ENCODE peak calls at places on chromosomes 12 and 14, in four cellular contexts. Q is A549, T is HepG2, R is ovary. S is an unnamed sample.

GRCh38 chr12:31928246-31929139 is 30.7 kb upstream of the RESF1 start:
- DNase-seq in Q (no peak), T (no peak), R (no peak), S (no peak)

GRCh38 chr14:55103005-55103640 is 25.9 kb upstream of the LGALS3 start:
- DNase-seq in Q (peak), T (peak), R (peak), S (peak)

GRCh38 chr12:26122681-26123481 is 2.0 kb downstream of the BHLHE41 start:
- DNase-seq in Q (peak), T (no peak), R (peak), S (peak)

GRCh38 chr12:69022674-69023073 is 89.7 kb upstream of the CPM start:
- DNase-seq in Q (no peak), T (no peak), R (no peak), S (no peak)

GRCh38 chr12:4157122-4157521 is 116.4 kb upstream of the CCND2 start:
- DNase-seq in Q (no peak), T (no peak), R (no peak), S (no peak)

GRCh38 chr12:50924439-50925341 is 27.7 kb upstream of the HIGD1C start:
- DNase-seq in Q (peak), T (peak), R (peak), S (peak)

GRCh38 chr14:85106491-85106890 is 423.5 kb upstream of the FLRT2 start:
- DNase-seq in Q (no peak), T (no peak), R (no peak), S (no peak)

GRCh38 chr12:122967151-122967550 is 888 bp upstream of the ABCB9 start:
- DNase-seq in Q (no peak), T (no peak), R (no peak), S (no peak)

GRCh38 chr12:96719671-96720362 is 187.2 kb upstream of the NEDD1 start:
- DNase-seq in Q (no peak), T (no peak), R (no peak), S (no peak)

GRCh38 chr14:32403688-32404087 is 74.6 kb downstream of the AKAP6 start:
- DNase-seq in Q (no peak), T (no peak), R (no peak), S (no peak)

GRCh38 chr14:75236897-75237296 is 41.7 kb upstream of the FOS start:
- DNase-seq in Q (no peak), T (no peak), R (no peak), S (no peak)

GRCh38 chr14:102503576-102504224 is 5.9 kb downstream of the ANKRD9 start:
- DNase-seq in Q (no peak), T (no peak), R (no peak), S (no peak)

GRCh38 chr14:32203928-32204357 is 874 bp upstream of the RNU6-8 start:
- DNase-seq in Q (peak), T (peak), R (peak), S (no peak)

GRCh38 chr14:65791551-65791981 is 379.0 kb downstream of the FUT8 start:
- DNase-seq in Q (peak), T (no peak), R (no peak), S (no peak)

GRCh38 chr12:130115646-130116045 is 46.6 kb upstream of the FZD10 start:
- DNase-seq in Q (no peak), T (no peak), R (no peak), S (no peak)

GRCh38 chr14:79011091-79011919 is 841.1 kb downstream of the NRXN3 start:
- DNase-seq in Q (peak), T (peak), R (no peak), S (peak)

GRCh38 chr12:15194947-15195346 is 26.3 kb downstream of the RERG start:
- DNase-seq in Q (no peak), T (no peak), R (no peak), S (no peak)

GRCh38 chr12:111636209-111636928 is 37.3 kb upstream of the ATXN2 start:
- DNase-seq in Q (no peak), T (peak), R (peak), S (peak)

GRCh38 chr12:113155641-113156040 is 6.1 kb downstream of the CFAP73 start:
- DNase-seq in Q (no peak), T (no peak), R (no peak), S (no peak)

GRCh38 chr12:53268637-53269562 is 801 bp downstream of the ESPL1 start:
- DNase-seq in Q (no peak), T (no peak), R (no peak), S (no peak)

GRCh38 chr12:57127710-57128518 is at the start of gene LRP1:
- DNase-seq in Q (peak), T (peak), R (peak), S (peak)

GRCh38 chr14:23008836-23009235 is 1.1 kb downstream of the C14orf93 start:
- DNase-seq in Q (no peak), T (no peak), R (no peak), S (no peak)

GRCh38 chr12:538731-539539 is 79.2 kb downstream of the B4GALNT3 start:
- DNase-seq in Q (peak), T (no peak), R (no peak), S (peak)

GRCh38 chr12:63937381-63938168 is 93.1 kb downstream of the SRGAP1 start:
- DNase-seq in Q (no peak), T (no peak), R (no peak), S (no peak)

GRCh38 chr12:34607520-34608195 is 585.4 kb downstream of the ALG10 start:
- DNase-seq in Q (no peak), T (no peak), R (no peak), S (no peak)

GRCh38 chr14:76271371-76271770 is 104.6 kb upstream of the ESRRB start:
- DNase-seq in Q (no peak), T (no peak), R (no peak), S (no peak)

GRCh38 chr12:48794870-48795269 is 6.0 kb upstream of the ADCY6 start:
- DNase-seq in Q (no peak), T (no peak), R (no peak), S (no peak)

GRCh38 chr14:79408696-79409095 is 802.6 kb downstream of the DIO2 start:
- DNase-seq in Q (no peak), T (no peak), R (no peak), S (no peak)

GRCh38 chr14:66717571-66718140 is 209.7 kb downstream of the GPHN start:
- DNase-seq in Q (no peak), T (no peak), R (no peak), S (no peak)

GRCh38 chr12:51869490-51869865 is 18.4 kb upstream of the ANKRD33 start:
- DNase-seq in Q (no peak), T (no peak), R (no peak), S (no peak)

GRCh38 chr12:106898001-106898966 is 57.4 kb upstream of the TMEM263 start:
- DNase-seq in Q (no peak), T (no peak), R (no peak), S (no peak)

GRCh38 chr14:64026600-64026999 is 173.8 kb downstream of the SYNE2 start:
- DNase-seq in Q (no peak), T (no peak), R (no peak), S (no peak)

GRCh38 chr12:92597118-92597517 is 105.7 kb upstream of the PLEKHG7 start:
- DNase-seq in Q (no peak), T (no peak), R (no peak), S (no peak)

DNA sequence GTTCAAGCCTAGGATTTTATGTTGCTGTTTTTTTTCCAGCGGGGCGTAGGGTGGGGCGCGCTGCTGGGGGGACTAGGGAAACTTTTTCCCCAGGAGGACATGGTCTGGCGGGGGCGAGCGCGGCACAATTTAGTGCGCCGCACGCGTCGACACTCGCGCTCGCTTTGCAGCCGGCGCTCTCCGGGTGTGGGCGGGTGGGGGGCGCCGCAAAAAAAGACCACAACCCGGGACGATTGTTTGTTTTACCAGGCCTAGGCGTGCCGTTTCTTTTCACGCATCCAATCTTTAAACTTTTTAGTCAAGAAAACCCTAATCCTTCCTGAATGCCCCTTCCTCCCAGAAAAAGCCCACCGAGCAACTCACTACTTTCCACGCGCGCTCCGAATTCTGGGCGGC is 865 bp upstream of the ZFP36L1 start:
- DNase-seq in Q (no peak), T (no peak), R (no peak), S (no peak)
- TF ChIP-seq POLR2A in Q (peak), T (no peak), R (no peak), S (no peak)

DNA sequence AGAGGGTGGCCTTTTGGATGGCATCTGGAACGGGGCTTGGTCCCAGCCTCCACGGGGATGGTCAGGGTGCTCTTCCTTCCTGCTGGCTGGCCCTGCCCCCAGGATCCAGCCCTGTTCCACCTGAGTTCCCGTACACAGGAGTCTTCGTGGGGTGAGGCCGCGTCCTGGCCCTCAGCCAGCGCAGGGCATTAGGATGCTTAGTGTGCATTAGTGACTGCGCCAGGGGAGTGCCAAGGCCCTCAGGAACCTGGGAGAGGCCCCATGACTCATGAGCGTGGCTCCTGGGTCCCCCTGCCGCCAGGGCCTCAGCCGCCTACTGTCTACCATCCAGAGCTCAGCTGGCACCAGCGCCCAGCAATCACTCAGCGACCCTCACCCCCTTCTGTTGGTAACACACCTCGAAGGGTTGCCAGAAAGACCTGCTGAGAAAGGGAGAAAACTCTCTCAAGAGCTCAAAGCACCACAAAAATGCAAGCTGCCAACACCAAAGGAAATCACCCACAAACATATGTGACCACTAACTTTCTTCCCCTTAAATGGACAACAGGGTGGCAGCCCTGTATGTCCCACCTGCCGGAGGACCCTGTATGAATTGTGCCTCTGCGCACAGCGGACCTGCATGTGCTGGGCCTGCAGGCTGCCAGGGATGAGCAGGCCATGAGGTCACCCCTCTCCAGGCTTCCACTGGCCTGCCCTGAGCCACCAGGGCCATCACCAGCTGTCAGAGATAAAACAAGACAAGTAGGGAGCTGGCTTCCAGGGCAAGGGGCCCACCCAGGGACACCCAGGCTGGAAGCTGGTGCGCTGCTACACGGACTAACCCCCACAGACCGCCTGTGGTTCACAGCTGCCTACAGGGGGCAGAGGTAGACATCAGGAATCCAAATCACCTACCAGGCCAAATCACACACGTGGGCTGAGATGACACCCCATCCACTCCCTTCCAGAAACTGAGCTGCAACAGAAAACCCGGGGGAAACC is 28.7 kb downstream of the CCDC85C start:
- DNase-seq in Q (peak), T (peak), R (peak), S (no peak)
- TF ChIP-seq EP300 in Q (peak), T (no peak), R (no peak), S (no peak)

DNA sequence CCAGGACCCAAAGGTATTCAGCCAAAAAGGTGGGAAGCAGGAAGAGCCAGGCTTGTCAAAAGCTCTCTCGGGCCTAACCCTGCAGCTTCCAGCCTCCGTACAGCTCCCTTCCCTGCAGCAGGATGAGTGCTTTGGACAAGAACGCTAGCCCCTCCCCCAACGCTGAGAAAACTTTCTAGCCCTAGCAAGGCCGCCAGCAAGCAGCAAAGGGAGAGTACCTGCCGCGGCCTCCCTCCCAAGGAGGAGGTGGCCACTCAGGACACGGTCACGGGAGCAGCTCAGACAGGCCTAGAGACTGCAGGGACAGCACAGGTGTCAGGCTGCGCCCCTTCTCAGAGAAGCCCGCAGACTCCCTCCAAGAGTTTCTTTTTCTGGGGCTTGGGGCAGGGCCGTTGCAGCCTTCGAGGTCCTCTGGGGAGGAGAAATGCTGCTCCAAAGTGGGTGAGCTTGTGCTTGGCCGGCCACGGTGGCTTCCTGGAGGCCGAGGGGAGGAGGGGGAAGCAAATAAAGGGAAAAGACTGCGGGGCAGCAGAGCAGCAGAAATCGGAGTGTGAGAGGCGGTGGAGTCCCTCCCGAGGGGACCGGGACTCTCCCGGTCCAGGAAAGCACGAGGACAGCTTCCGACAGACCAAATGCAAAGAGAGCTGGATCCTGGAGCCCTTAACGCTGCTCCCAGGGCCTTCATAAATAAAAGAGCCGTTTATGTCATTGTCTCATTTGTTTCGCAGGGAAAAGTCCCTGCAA is 4.0 kb upstream of the PNMA1 start:
- DNase-seq in Q (no peak), T (no peak), R (peak), S (no peak)
- TF ChIP-seq POLR2A in Q (no peak), T (no peak), R (no peak), S (no peak)

GRCh38 chr14:93800038-93800937 is 12.0 kb upstream of the PRIMA1 start:
- DNase-seq in Q (no peak), T (peak), R (no peak), S (no peak)

GRCh38 chr14:93797071-93797470 is 8.8 kb upstream of the PRIMA1 start:
- DNase-seq in Q (no peak), T (no peak), R (no peak), S (no peak)

GRCh38 chr14:93794756-93795155 is 6.5 kb upstream of the PRIMA1 start:
- DNase-seq in Q (no peak), T (no peak), R (no peak), S (no peak)

GRCh38 chr14:93797536-93797935 is 9.3 kb upstream of the PRIMA1 start:
- DNase-seq in Q (no peak), T (no peak), R (no peak), S (no peak)

GRCh38 chr14:93799617-93800016 is 11.3 kb upstream of the PRIMA1 start:
- DNase-seq in Q (no peak), T (peak), R (no peak), S (no peak)
- TF ChIP-seq EP300 in Q (no peak), T (no peak), R (no peak), S (no peak)

DNA sequence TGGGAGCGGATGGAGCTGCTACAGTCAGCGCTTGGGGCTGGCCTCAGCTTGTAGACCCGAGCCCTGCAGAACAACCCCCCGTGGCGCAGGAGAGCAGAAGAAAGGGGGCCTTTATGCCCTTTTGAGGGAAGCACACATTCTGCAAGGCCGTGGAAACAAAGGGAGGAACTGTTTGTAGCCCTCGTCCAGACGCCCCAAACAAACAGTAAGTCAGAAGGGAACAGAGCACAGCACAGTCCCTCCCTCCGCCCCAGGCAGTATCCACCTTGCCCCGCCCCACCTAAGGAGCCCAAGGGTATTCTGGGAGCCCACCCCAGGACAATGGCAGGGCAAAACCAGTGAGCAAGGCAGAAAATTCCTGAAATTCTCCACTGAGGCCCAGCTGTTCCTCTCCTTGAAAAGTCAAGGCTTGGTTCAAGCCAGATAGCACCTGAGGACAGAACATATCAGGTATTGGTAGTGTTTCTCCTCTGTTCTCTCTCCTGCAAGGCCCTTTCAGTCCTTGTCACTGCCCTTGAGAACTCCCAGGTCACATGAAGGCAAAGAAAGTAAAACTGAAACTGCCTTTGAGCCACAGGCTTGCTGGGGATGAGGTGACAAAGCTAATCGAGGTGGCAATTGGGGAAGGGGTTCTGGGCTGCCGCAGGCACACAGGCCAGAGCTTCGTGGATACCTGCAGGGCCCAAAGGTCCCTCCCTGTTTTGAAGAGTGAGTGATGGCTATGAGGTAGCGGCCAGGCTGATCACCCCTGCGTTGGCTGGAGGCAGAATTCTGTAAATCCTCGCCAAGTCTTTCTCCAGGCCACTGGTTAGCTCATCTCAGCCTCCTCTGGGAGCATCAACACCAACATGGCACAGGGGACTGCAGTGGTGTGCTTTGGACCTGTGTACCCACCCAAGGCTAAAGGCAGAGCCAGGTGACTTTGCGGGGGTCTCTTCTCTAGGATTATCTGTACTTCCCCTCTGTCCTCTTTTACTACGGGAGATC is 499 bp downstream of the DGLUCY start:
- DNase-seq in Q (no peak), T (peak), R (no peak), S (peak)
- TF ChIP-seq POLR2A in Q (peak), T (peak), R (no peak), S (peak)

GRCh38 chr14:35285991-35286564 is 6.1 kb upstream of the PSMA6 start:
- DNase-seq in Q (no peak), T (no peak), R (no peak), S (no peak)

GRCh38 chr14:35289623-35290022 is 2.6 kb upstream of the PSMA6 start:
- DNase-seq in Q (no peak), T (no peak), R (no peak), S (no peak)

GRCh38 chr14:35287481-35288013 is 4.6 kb upstream of the PSMA6 start:
- DNase-seq in Q (no peak), T (no peak), R (no peak), S (no peak)

GRCh38 chr14:35286707-35287106 is 5.5 kb upstream of the PSMA6 start:
- DNase-seq in Q (no peak), T (no peak), R (no peak), S (no peak)

DNA sequence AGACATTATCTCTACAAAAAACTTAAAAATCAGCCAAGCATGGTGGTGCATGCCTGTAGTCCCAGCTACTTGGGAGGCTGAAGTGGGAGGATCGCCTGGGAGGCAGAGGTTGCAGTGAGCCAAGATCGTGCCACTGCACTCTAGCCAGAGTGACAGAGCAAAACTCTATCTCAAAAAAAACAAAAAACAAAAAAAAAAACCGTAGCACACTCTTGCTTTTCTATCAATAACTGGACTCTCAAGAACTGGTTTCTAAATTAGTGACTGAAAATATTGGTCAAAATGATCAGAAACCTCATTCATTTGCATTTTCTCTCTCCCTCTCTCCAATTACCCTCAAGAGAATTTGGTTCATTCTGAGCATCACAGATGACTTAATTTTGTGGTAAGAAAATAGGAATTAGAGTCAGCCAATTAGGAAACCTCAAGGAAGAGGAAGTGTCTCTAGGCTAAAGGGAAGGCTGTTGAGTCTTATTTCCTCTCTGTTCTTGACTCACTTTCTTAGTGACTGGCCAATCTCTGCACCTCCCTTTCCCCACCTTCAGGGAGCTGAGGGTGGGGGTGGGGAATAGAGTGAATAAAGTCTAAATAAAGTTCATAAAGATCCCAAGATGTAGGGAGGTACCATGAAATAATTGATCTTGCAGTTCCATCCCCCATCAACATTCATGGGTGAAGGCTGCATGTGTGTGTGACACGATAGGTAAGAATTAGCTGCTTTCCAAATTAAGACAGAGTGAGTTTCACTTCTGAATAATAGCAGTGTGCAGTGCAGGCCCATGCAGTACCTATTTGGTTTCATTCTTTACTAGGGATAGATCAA is 6.8 kb upstream of the PSMA6 start:
- DNase-seq in Q (no peak), T (no peak), R (no peak), S (no peak)
- TF ChIP-seq EP300 in Q (no peak), T (no peak), R (no peak), S (peak)

S was measured in tibial nerve.